ENCODE peak calls at places on chromosomes 7 and 10, in six cellular contexts. V is astrocyte, Z is fibroblast of lung, B is A549, J is lower lobe of right lung, C is cardiac muscle cell. O is an unnamed sample. For H3K4me1, the result is how much of the 10 kb centered on the place peaks cover.

GRCh38 chr10:5659702-5660528 is 6.5 kb downstream of the ASB13 start:
- DNase-seq in V (peak), Z (peak), B (peak), J (peak), C (no peak), O (no peak)

GRCh38 chr7:140230517-140230861 is 53.7 kb upstream of the KDM7A start:
- DNase-seq in V (no peak), Z (no peak), B (no peak), J (peak), C (no peak), O (peak)

GRCh38 chr7:95322396-95322795 is 1.9 kb downstream of the PON1 start:
- DNase-seq in V (peak), Z (peak), B (no peak), J (no peak), C (no peak), O (no peak)

GRCh38 chr10:43110318-43111071 is 27.8 kb upstream of the CSGALNACT2 start:
- DNase-seq in V (peak), Z (peak), B (no peak), J (peak), C (no peak), O (no peak)

GRCh38 chr7:146208484-146208883 is 91.9 kb downstream of the CNTNAP2 start:
- DNase-seq in V (no peak), Z (no peak), B (no peak), J (no peak), C (no peak), O (no peak)

GRCh38 chr10:125012851-125013528 is 71.1 kb downstream of the ZRANB1 start:
- DNase-seq in V (no peak), Z (no peak), B (no peak), J (peak), C (no peak), O (no peak)

GRCh38 chr10:2895616-2896196 is 171.6 kb upstream of the PFKP start:
- DNase-seq in V (no peak), Z (no peak), B (no peak), J (no peak), C (no peak), O (no peak)

GRCh38 chr7:78499283-78499682 is 700.7 kb downstream of the PHTF2 start:
- DNase-seq in V (no peak), Z (peak), B (no peak), J (no peak), C (no peak), O (no peak)

GRCh38 chr7:106563466-106564150 is 97.3 kb downstream of the CCDC71L start:
- DNase-seq in V (no peak), Z (no peak), B (no peak), J (no peak), C (no peak), O (peak)

GRCh38 chr10:64394744-64395143 is 873.5 kb downstream of the REEP3 start:
- DNase-seq in V (peak), Z (peak), B (no peak), J (no peak), C (no peak), O (no peak)

GRCh38 chr10:79241629-79241989 is 105.7 kb upstream of the PPIF start:
- DNase-seq in V (no peak), Z (no peak), B (no peak), J (no peak), C (no peak), O (no peak)

GRCh38 chr10:122113161-122113944 is 124.4 kb downstream of the TACC2 start:
- DNase-seq in V (peak), Z (peak), B (peak), J (peak), C (peak), O (peak)

GRCh38 chr7:116557066-116557585 is 32.3 kb downstream of the CAV1 start:
- DNase-seq in V (no peak), Z (no peak), B (no peak), J (no peak), C (no peak), O (no peak)

GRCh38 chr10:77635402-77636227 is 2.0 kb downstream of the KCNMA1 start:
- DNase-seq in V (no peak), Z (no peak), B (no peak), J (no peak), C (no peak), O (no peak)

GRCh38 chr10:45439873-45440272 is 65.9 kb downstream of the ALOX5 start:
- DNase-seq in V (no peak), Z (no peak), B (no peak), J (no peak), C (no peak), O (no peak)

GRCh38 chr7:150434240-150434639 is 16.2 kb upstream of the GIMAP8 start:
- DNase-seq in V (no peak), Z (no peak), B (no peak), J (no peak), C (no peak), O (no peak)

GRCh38 chr7:118389629-118390028 is 165.1 kb downstream of the ANKRD7 start:
- DNase-seq in V (no peak), Z (no peak), B (no peak), J (no peak), C (no peak), O (no peak)

GRCh38 chr10:109922976-109923921 is at the start of gene XPNPEP1:
- DNase-seq in V (peak), Z (peak), B (peak), J (peak), C (peak), O (peak)

GRCh38 chr10:33520223-33520622 is 185.8 kb upstream of the NRP1 start:
- DNase-seq in V (peak), Z (peak), B (no peak), J (no peak), C (no peak), O (no peak)

GRCh38 chr7:66557214-66558200 is 71.2 kb upstream of the KCTD7 start:
- DNase-seq in V (no peak), Z (peak), B (peak), J (peak), C (peak), O (peak)

GRCh38 chr10:34299105-34299611 is 515.9 kb downstream of the PARD3 start:
- DNase-seq in V (peak), Z (peak), B (no peak), J (no peak), C (no peak), O (no peak)

GRCh38 chr7:7424151-7424873 is 111.4 kb downstream of the COL28A1 start:
- DNase-seq in V (peak), Z (peak), B (peak), J (peak), C (peak), O (peak)

GRCh38 chr10:47397256-47397655 is 13.2 kb upstream of the ZNF488 start:
- DNase-seq in V (no peak), Z (no peak), B (no peak), J (no peak), C (no peak), O (no peak)

GRCh38 chr10:80501913-80502521 is 35.7 kb upstream of the SH2D4B start:
- DNase-seq in V (peak), Z (peak), B (no peak), J (no peak), C (no peak), O (no peak)

GRCh38 chr10:133379801-133380666 is 972 bp downstream of the PAOX start:
- DNase-seq in V (no peak), Z (no peak), B (no peak), J (peak), C (no peak), O (no peak)

GRCh38 chr7:34225193-34225592 is 319.9 kb downstream of the BMPER start:
- DNase-seq in V (no peak), Z (no peak), B (no peak), J (no peak), C (no peak), O (no peak)

GRCh38 chr10:72254891-72255568 is 18.7 kb upstream of the DDIT4 start:
- DNase-seq in V (peak), Z (peak), B (peak), J (peak), C (peak), O (peak)

GRCh38 chr10:3196482-3196881 is 23.9 kb upstream of the PITRM1 start:
- DNase-seq in V (no peak), Z (no peak), B (no peak), J (no peak), C (no peak), O (no peak)

GRCh38 chr10:13302821-13303555 is 3.1 kb upstream of the PHYH start:
- DNase-seq in V (no peak), Z (no peak), B (no peak), J (no peak), C (no peak), O (no peak)

GRCh38 chr10:96622330-96622729 is 35.5 kb upstream of the TM9SF3 start:
- DNase-seq in V (no peak), Z (no peak), B (no peak), J (no peak), C (no peak), O (no peak)

GRCh38 chr7:69095649-69096048 is 502.6 kb upstream of the AUTS2 start:
- DNase-seq in V (peak), Z (peak), B (no peak), J (no peak), C (no peak), O (no peak)

GRCh38 chr10:119655566-119656001 is 4.4 kb downstream of the BAG3 start:
- DNase-seq in V (peak), Z (peak), B (no peak), J (no peak), C (no peak), O (peak)

GRCh38 chr10:11683529-11684320 is 58.5 kb upstream of the ECHDC3 start:
- DNase-seq in V (no peak), Z (no peak), B (no peak), J (peak), C (no peak), O (no peak)

GRCh38 chr7:16268821-16269768 is 152.2 kb downstream of the CRPPA start:
- DNase-seq in V (peak), Z (peak), B (no peak), J (no peak), C (peak), O (peak)

GRCh38 chr10:105239311-105240215 is 598.5 kb downstream of the SORCS3 start:
- DNase-seq in V (no peak), Z (no peak), B (no peak), J (no peak), C (no peak), O (no peak)

GRCh38 chr10:26044123-26044749 is 110.2 kb downstream of the MYO3A start:
- DNase-seq in V (peak), Z (peak), B (no peak), J (peak), C (peak), O (no peak)

GRCh38 chr10:110859947-110860376 is 11.8 kb upstream of the PDCD4 start:
- DNase-seq in V (peak), Z (peak), B (no peak), J (no peak), C (no peak), O (no peak)

GRCh38 chr7:36400023-36400422 is 10.4 kb downstream of the ANLN start:
- DNase-seq in V (peak), Z (no peak), B (no peak), J (no peak), C (no peak), O (no peak)

GRCh38 chr7:22561356-22561755 is 61.4 kb upstream of the STEAP1B start:
- DNase-seq in V (peak), Z (peak), B (peak), J (peak), C (peak), O (no peak)

GRCh38 chr7:55158983-55159382 is 140.2 kb downstream of the EGFR start:
- DNase-seq in V (no peak), Z (no peak), B (no peak), J (no peak), C (no peak), O (no peak)
- H3K4me1 ChIP-seq in V (half or more), Z (under half), B (under half), J (under half), C (under half), O (under half)

DNA sequence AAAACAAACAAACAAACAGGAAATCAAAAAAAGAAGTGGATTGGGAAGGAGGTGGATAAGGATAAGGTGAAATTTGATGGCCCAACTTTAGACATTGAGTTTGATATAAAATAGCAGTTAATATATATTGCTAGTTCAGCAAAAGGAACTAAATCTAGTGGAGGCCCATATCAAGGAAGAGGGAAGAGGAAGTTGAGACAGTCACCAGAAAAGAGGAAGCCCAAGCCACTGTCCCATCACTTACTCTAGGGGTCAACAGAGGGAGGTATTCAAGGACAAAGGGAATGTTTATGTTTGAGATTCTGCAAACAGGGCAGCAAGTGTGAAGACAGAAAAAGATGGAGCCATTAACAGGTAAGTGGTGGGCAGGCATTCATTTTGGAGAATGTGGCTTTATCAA is 3.7 kb downstream of the LAMTOR4 start:
- DNase-seq in V (no peak), Z (no peak), B (no peak), J (no peak), C (no peak), O (no peak)
- TF ChIP-seq CTCF in V (no peak), Z (no peak), B (no peak), J (no peak), C (no peak), O (no peak)

GRCh38 chr7:152129682-152130081 is 104.2 kb downstream of the GALNT11 start:
- DNase-seq in V (no peak), Z (no peak), B (no peak), J (no peak), C (no peak), O (no peak)

GRCh38 chr7:152127229-152127628 is 101.8 kb downstream of the GALNT11 start:
- DNase-seq in V (no peak), Z (no peak), B (no peak), J (no peak), C (no peak), O (no peak)

GRCh38 chr7:152128741-152129461 is 103.4 kb downstream of the GALNT11 start:
- DNase-seq in V (no peak), Z (no peak), B (no peak), J (no peak), C (no peak), O (no peak)

GRCh38 chr7:152126741-152127140 is 101.3 kb downstream of the GALNT11 start:
- DNase-seq in V (no peak), Z (no peak), B (no peak), J (no peak), C (no peak), O (no peak)

GRCh38 chr7:152128252-152128651 is 102.8 kb downstream of the GALNT11 start:
- DNase-seq in V (no peak), Z (no peak), B (no peak), J (no peak), C (no peak), O (no peak)
- H3K4me1 ChIP-seq in V (under half), Z (under half), B (under half), J (under half), C (under half), O (under half)

GRCh38 chr7:29878081-29878688 is 71.9 kb downstream of the WIPF3 start:
- DNase-seq in V (peak), Z (peak), B (peak), J (no peak), C (peak), O (peak)
- TF ChIP-seq CTCF in V (peak), Z (peak), B (peak), J (peak), C (peak), O (peak)

GRCh38 chr7:1045727-1046063 is 1.3 kb downstream of the GPR146 start:
- DNase-seq in V (no peak), Z (no peak), B (no peak), J (peak), C (no peak), O (no peak)
- H3K4me1 ChIP-seq in V (under half), Z (under half), B (under half), J (half or more), C (under half), O (under half)

DNA sequence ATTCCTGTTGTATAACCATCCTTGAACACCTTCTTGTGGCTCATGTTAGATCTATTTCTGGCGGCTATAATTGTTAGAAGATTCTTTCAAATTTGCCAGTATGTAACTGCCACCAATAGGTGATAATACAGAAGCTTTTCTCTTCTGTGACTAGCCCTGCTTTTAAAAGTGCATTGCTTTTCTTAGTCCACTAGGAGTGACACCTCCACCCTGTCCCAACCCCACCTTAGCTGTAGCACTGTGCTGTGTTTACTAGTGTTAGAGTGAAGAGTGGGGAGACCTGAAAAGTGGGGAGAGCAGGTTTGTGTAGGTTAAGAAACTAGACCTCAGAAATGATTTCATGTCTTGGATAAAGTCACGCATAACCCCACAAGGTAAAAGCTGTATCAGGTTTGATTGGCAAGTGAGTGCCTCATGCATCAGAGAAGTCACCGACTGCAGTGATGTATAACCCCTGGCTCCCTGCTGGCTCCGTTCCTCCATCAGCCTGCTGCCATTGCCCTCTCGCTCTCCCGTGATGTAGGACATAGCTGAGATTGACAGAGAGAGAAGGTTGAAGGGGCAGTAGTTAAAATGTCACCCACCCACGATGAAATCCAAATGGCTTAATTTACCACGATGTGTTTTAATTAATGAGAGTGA is 12.5 kb downstream of the NPVF start:
- DNase-seq in V (no peak), Z (no peak), B (no peak), J (no peak), C (no peak), O (no peak)
- TF ChIP-seq CTCF in V (no peak), Z (no peak), B (no peak), J (no peak), C (peak), O (peak)

GRCh38 chr7:47291461-47292051 is 290.4 kb downstream of the TNS3 start:
- DNase-seq in V (peak), Z (peak), B (peak), J (no peak), C (no peak), O (no peak)
- H3K4me1 ChIP-seq in V (under half), Z (under half), B (under half), J (under half), C (under half), O (under half)

GRCh38 chr7:44128721-44129582 is 5.6 kb upstream of the POLD2 start:
- DNase-seq in V (no peak), Z (no peak), B (no peak), J (no peak), C (no peak), O (no peak)

GRCh38 chr7:44134943-44135628 is 6.0 kb downstream of the MYL7 start:
- DNase-seq in V (no peak), Z (no peak), B (no peak), J (no peak), C (no peak), O (no peak)

GRCh38 chr7:44132039-44132438 is 8.7 kb upstream of the POLD2 start:
- DNase-seq in V (no peak), Z (no peak), B (no peak), J (no peak), C (peak), O (no peak)

GRCh38 chr7:44133295-44133694 is 7.8 kb downstream of the MYL7 start:
- DNase-seq in V (no peak), Z (no peak), B (no peak), J (no peak), C (no peak), O (no peak)

DNA sequence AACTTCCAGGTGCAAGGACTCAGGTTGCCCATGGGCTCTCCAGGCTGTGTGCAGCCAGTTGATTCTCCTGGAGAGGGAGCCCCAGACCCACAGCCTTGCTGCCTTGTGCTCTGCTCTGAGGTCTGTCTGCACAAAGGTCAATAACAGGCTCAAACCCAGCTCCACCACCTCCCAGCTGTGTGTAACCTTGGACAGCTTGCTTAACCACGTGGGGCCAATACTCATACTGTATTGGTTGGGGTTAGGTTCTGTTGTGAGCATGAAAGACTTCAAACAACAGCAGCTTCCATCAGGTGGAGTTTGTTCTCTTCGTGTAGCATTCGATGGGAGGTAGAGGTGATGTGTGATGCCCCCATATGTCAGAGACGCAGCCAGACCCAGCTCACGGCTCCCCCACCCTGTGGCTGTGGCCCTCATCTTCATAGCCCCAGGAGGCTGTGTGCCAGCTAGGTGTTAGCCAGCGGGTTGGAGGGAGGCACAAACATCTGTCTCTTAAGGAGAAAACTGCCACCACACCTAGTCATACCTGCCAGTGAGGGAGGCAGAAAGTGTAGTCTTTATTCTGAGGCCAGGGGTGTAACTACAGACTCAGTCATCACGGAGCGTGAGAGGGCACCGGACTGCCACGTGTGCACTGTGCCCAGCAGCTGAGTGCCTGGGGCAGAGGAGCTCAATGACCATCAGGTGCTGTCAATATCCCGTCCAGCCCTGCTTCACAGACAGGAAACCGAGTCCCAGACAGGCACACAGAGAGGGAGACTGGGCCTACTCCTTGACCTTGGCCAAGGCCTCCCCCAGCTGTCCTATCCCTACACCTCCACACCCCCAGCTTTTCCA is 8.0 kb upstream of the POLD2 start:
- DNase-seq in V (no peak), Z (no peak), B (no peak), J (no peak), C (peak), O (no peak)
- TF ChIP-seq CTCF in V (no peak), Z (peak), B (peak), J (no peak), C (peak), O (peak)

DNA sequence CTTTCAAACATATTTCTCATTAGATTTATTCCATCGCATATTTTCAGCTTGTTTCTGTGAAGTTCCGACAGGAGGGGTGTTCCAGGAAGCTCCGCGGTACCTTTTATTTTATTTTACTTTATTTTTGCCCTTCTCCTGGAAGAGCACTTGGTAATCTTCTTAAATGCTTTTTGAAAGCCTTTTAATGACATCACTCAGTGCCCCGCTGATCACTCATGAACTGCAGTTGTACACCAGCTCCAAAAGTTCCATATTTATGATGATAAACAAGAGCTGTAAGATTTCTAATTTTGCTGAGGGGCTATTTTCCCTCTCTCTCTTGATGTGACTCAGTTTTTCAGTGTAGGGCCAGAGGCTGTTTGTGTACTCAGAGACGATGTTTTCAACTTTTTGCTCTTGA is 144.4 kb downstream of the KIAA1217 start:
- DNase-seq in V (no peak), Z (no peak), B (no peak), J (no peak), C (no peak), O (no peak)
- H3K4me1 ChIP-seq in V (under half), Z (under half), B (under half), J (under half), C (under half), O (under half)

GRCh38 chr7:31373337-31374289 is 33.1 kb upstream of the NEUROD6 start:
- DNase-seq in V (peak), Z (peak), B (peak), J (no peak), C (peak), O (peak)
- TF ChIP-seq CTCF in V (peak), Z (peak), B (peak), J (peak), C (peak), O (peak)

O was measured in BE2C.